ENCODE peak calls at places on chromosomes 1 and 21, in six cellular contexts. One of them, this sample, is unnamed.
A peak's percentile ranks its signal among the peaks of the same experiment; 100 is the strongest.

GRCh38 chr1:224433041-224433670 is 1.4 kb downstream of the WDR26 start:
- DNase-seq in osteocyte: no peak
- DNase-seq in GM12878: no peak
- DNase-seq in activated B cell treated with CpG ODN at 0.5 μM for 24 hours: no peak
- DNase-seq in fibroblast of the aortic adventitia: peak; percentile 24
- DNase-seq in Peyer's patch: peak; percentile 55
- DNase-seq in this sample: no peak

GRCh38 chr1:77847621-77848080 is 40.8 kb upstream of the NEXN start:
- DNase-seq in Peyer's patch: no peak
- DNase-seq in osteocyte: no peak
- DNase-seq in GM12878: peak; percentile 2
- DNase-seq in activated B cell treated with CpG ODN at 0.5 μM for 24 hours: no peak
- DNase-seq in fibroblast of the aortic adventitia: no peak
- DNase-seq in this sample: no peak

GRCh38 chr1:93597697-93598096 is 83.9 kb downstream of the BCAR3 start:
- DNase-seq in osteocyte: no peak
- DNase-seq in GM12878: no peak
- DNase-seq in fibroblast of the aortic adventitia: no peak
- DNase-seq in Peyer's patch: no peak
- DNase-seq in activated B cell treated with CpG ODN at 0.5 μM for 24 hours: no peak
- DNase-seq in this sample: no peak

GRCh38 chr1:70324683-70325082 is 29.8 kb downstream of the ANKRD13C start:
- DNase-seq in GM12878: no peak
- DNase-seq in osteocyte: no peak
- DNase-seq in activated B cell treated with CpG ODN at 0.5 μM for 24 hours: no peak
- DNase-seq in fibroblast of the aortic adventitia: no peak
- DNase-seq in Peyer's patch: no peak
- DNase-seq in this sample: no peak

GRCh38 chr1:5974631-5975030 is 17.6 kb downstream of the NPHP4 start:
- DNase-seq in fibroblast of the aortic adventitia: no peak
- DNase-seq in Peyer's patch: peak; percentile 20
- DNase-seq in osteocyte: no peak
- DNase-seq in activated B cell treated with CpG ODN at 0.5 μM for 24 hours: no peak
- DNase-seq in GM12878: no peak
- DNase-seq in this sample: no peak

GRCh38 chr21:31733521-31734149 is 1.7 kb upstream of the SCAF4 start:
- DNase-seq in osteocyte: no peak
- DNase-seq in fibroblast of the aortic adventitia: no peak
- DNase-seq in GM12878: no peak
- DNase-seq in activated B cell treated with CpG ODN at 0.5 μM for 24 hours: no peak
- DNase-seq in Peyer's patch: no peak
- DNase-seq in this sample: no peak

GRCh38 chr1:206050655-206051235 is 2.2 kb upstream of the RHEX start:
- DNase-seq in osteocyte: no peak
- DNase-seq in Peyer's patch: no peak
- DNase-seq in GM12878: peak; percentile 100
- DNase-seq in fibroblast of the aortic adventitia: no peak
- DNase-seq in activated B cell treated with CpG ODN at 0.5 μM for 24 hours: peak; percentile 71
- DNase-seq in this sample: peak; percentile 49

GRCh38 chr1:111535256-111536191 is 32.1 kb upstream of the ADORA3 start:
- DNase-seq in osteocyte: no peak
- DNase-seq in GM12878: no peak
- DNase-seq in Peyer's patch: no peak
- DNase-seq in activated B cell treated with CpG ODN at 0.5 μM for 24 hours: no peak
- DNase-seq in fibroblast of the aortic adventitia: peak; percentile 33
- DNase-seq in this sample: no peak

GRCh38 chr1:33339413-33339812 is 18.5 kb upstream of the A3GALT2 start:
- DNase-seq in fibroblast of the aortic adventitia: no peak
- DNase-seq in activated B cell treated with CpG ODN at 0.5 μM for 24 hours: no peak
- DNase-seq in osteocyte: no peak
- DNase-seq in Peyer's patch: no peak
- DNase-seq in GM12878: no peak
- DNase-seq in this sample: no peak

GRCh38 chr1:203202431-203203245 is 16.1 kb upstream of the CHI3L1 start:
- DNase-seq in GM12878: no peak
- DNase-seq in fibroblast of the aortic adventitia: peak; percentile 97
- DNase-seq in osteocyte: no peak
- DNase-seq in Peyer's patch: no peak
- DNase-seq in activated B cell treated with CpG ODN at 0.5 μM for 24 hours: no peak
- DNase-seq in this sample: no peak

GRCh38 chr1:196105901-196106300 is 502.3 kb downstream of the KCNT2 start:
- DNase-seq in fibroblast of the aortic adventitia: peak; percentile 4
- DNase-seq in osteocyte: no peak
- DNase-seq in activated B cell treated with CpG ODN at 0.5 μM for 24 hours: no peak
- DNase-seq in GM12878: no peak
- DNase-seq in Peyer's patch: no peak
- DNase-seq in this sample: no peak

DNA sequence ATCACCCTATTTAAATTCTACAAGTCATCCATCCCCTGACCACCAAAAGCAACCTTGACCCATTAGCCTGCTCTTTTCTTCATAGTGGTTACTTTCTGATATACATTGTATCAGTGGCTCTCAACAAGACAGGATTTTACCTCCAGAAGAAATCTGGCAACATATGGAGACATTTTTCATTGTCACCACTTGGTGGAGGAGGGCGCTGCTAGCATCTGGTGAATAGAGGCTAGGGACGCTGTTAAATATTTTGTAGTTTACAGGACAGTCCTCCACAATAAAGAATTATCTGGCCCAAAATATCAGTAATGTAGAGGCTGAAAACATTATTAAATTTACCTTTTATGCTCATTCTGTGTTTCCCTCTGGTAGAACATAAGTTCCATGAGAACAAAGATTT is 6.1 kb downstream of the HSPA13 start:
- DNase-seq in Peyer's patch: no peak
- DNase-seq in GM12878: no peak
- DNase-seq in osteocyte: no peak
- DNase-seq in fibroblast of the aortic adventitia: no peak
- DNase-seq in activated B cell treated with CpG ODN at 0.5 μM for 24 hours: no peak
- DNase-seq in this sample: no peak
- TF ChIP-seq CTCF in Peyer's patch: no peak
- TF ChIP-seq CTCF in GM12878: no peak
- TF ChIP-seq CTCF in osteocyte: no peak
- TF ChIP-seq CTCF in fibroblast of the aortic adventitia: peak; percentile 2
- TF ChIP-seq CTCF in activated B cell treated with CpG ODN at 0.5 μM for 24 hours: no peak
- TF ChIP-seq CTCF in this sample: no peak

GRCh38 chr1:28323720-28324119 is 5.1 kb upstream of the MED18 start:
- DNase-seq in activated B cell treated with CpG ODN at 0.5 μM for 24 hours: no peak
- DNase-seq in GM12878: no peak
- DNase-seq in fibroblast of the aortic adventitia: no peak
- DNase-seq in Peyer's patch: no peak
- DNase-seq in osteocyte: no peak
- DNase-seq in this sample: no peak

GRCh38 chr1:28328228-28328648 is 602 bp upstream of the MED18 start:
- DNase-seq in GM12878: no peak
- DNase-seq in Peyer's patch: no peak
- DNase-seq in fibroblast of the aortic adventitia: no peak
- DNase-seq in osteocyte: no peak
- DNase-seq in activated B cell treated with CpG ODN at 0.5 μM for 24 hours: no peak
- DNase-seq in this sample: no peak

GRCh38 chr1:28326505-28326904 is 2.3 kb upstream of the MED18 start:
- DNase-seq in Peyer's patch: no peak
- DNase-seq in osteocyte: no peak
- DNase-seq in GM12878: no peak
- DNase-seq in activated B cell treated with CpG ODN at 0.5 μM for 24 hours: no peak
- DNase-seq in fibroblast of the aortic adventitia: no peak
- DNase-seq in this sample: no peak

GRCh38 chr1:28326980-28327379 is 1.9 kb upstream of the MED18 start:
- DNase-seq in fibroblast of the aortic adventitia: no peak
- DNase-seq in GM12878: no peak
- DNase-seq in activated B cell treated with CpG ODN at 0.5 μM for 24 hours: no peak
- DNase-seq in Peyer's patch: no peak
- DNase-seq in osteocyte: no peak
- DNase-seq in this sample: no peak

DNA sequence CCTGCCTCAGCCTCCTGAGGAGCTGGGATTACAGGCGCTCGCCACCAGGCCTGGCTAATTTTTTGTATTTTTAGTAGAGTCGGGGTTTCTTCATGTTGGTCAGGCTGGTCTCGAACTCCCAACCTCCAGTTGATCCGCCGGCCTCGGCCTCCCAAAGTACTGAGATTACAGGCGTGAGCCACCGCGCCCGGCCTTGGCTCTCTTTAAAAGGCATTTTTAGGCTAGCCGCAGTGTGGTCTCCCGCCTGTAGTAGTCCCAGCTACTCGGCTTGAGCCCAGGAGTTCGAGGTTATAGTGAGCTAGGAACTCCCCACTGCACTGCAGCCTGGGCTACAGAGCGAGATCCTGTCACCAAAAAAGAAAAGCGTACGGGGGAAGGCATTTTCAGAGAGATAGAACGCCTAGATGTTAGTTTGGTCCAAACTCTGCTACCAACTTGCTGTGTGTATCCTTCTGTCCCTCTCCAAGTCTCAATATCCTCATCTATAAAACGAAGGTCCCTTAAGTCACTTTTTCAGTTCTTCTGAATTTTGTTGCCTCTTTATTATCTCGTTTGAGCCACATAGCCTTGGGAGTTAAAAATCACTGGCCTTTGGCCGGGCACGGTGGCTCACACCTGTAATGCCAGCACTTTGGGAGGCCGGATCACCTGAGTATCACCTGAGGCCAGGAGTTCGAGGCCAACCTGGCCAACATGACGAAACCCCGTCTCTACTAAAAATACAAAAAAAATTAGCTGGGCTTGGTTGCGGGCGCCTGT is 734 bp downstream of the MED18 start:
- DNase-seq in GM12878: no peak
- DNase-seq in osteocyte: no peak
- DNase-seq in activated B cell treated with CpG ODN at 0.5 μM for 24 hours: peak; percentile 50
- DNase-seq in fibroblast of the aortic adventitia: peak; percentile 30
- DNase-seq in Peyer's patch: peak; percentile 58
- DNase-seq in this sample: no peak
- TF ChIP-seq CTCF in GM12878: no peak
- TF ChIP-seq CTCF in osteocyte: no peak
- TF ChIP-seq CTCF in activated B cell treated with CpG ODN at 0.5 μM for 24 hours: no peak
- TF ChIP-seq CTCF in fibroblast of the aortic adventitia: peak; percentile 14
- TF ChIP-seq CTCF in Peyer's patch: peak; percentile 30
- TF ChIP-seq CTCF in this sample: no peak

GRCh38 chr1:9006956-9007615 is 19.1 kb downstream of the SLC2A7 start:
- DNase-seq in Peyer's patch: no peak
- DNase-seq in osteocyte: no peak
- DNase-seq in activated B cell treated with CpG ODN at 0.5 μM for 24 hours: no peak
- DNase-seq in fibroblast of the aortic adventitia: no peak
- DNase-seq in GM12878: no peak
- DNase-seq in this sample: no peak
- TF ChIP-seq CTCF in Peyer's patch: no peak
- TF ChIP-seq CTCF in osteocyte: no peak
- TF ChIP-seq CTCF in activated B cell treated with CpG ODN at 0.5 μM for 24 hours: no peak
- TF ChIP-seq CTCF in fibroblast of the aortic adventitia: no peak
- TF ChIP-seq CTCF in GM12878: no peak
- TF ChIP-seq CTCF in this sample: no peak

DNA sequence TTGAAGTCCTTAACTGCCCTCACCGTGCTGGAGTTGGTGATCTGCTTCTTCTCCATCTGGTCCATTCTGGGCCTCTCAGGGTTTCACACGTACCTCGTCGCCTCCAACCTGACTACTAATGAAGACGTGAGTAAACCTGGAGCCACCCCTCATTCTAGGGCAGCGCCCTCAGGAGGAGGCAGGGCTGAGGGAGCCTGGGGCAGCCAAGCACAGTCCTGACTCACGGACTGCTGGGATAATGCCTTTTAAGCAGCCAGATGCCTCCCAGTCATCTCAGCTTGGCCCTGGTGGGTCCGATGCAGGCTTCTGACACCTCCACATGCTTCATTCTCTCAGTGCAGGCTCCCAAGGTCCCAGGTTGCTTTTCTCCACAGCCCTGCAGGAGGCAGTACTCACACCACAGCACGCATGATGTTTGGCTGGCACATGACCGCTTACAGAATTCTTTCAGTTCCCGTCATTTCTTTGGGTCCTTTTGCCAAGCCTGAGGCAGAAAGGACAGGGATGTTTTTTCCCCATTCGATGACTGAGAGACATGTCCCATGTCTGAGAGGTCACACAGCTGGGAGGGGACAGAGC is 11.8 kb upstream of the SFN start:
- DNase-seq in activated B cell treated with CpG ODN at 0.5 μM for 24 hours: no peak
- DNase-seq in fibroblast of the aortic adventitia: no peak
- DNase-seq in Peyer's patch: no peak
- DNase-seq in GM12878: no peak
- DNase-seq in osteocyte: no peak
- DNase-seq in this sample: no peak
- TF ChIP-seq CTCF in activated B cell treated with CpG ODN at 0.5 μM for 24 hours: no peak
- TF ChIP-seq CTCF in fibroblast of the aortic adventitia: no peak
- TF ChIP-seq CTCF in Peyer's patch: no peak
- TF ChIP-seq CTCF in GM12878: no peak
- TF ChIP-seq CTCF in osteocyte: no peak
- TF ChIP-seq CTCF in this sample: no peak

GRCh38 chr1:3282186-3282585 is 172.3 kb upstream of the ARHGEF16 start:
- DNase-seq in osteocyte: no peak
- DNase-seq in Peyer's patch: no peak
- DNase-seq in activated B cell treated with CpG ODN at 0.5 μM for 24 hours: no peak
- DNase-seq in GM12878: no peak
- DNase-seq in fibroblast of the aortic adventitia: no peak
- DNase-seq in this sample: no peak

GRCh38 chr1:3282656-3283430 is 171.6 kb upstream of the ARHGEF16 start:
- DNase-seq in Peyer's patch: no peak
- DNase-seq in activated B cell treated with CpG ODN at 0.5 μM for 24 hours: no peak
- DNase-seq in fibroblast of the aortic adventitia: no peak
- DNase-seq in GM12878: no peak
- DNase-seq in osteocyte: no peak
- DNase-seq in this sample: no peak

GRCh38 chr1:3283849-3284248 is 170.6 kb upstream of the ARHGEF16 start:
- DNase-seq in osteocyte: no peak
- DNase-seq in activated B cell treated with CpG ODN at 0.5 μM for 24 hours: no peak
- DNase-seq in fibroblast of the aortic adventitia: peak; percentile 17
- DNase-seq in GM12878: no peak
- DNase-seq in Peyer's patch: peak; percentile 65
- DNase-seq in this sample: peak; percentile 55

GRCh38 chr1:3285341-3285740 is 169.1 kb upstream of the ARHGEF16 start:
- DNase-seq in osteocyte: no peak
- DNase-seq in activated B cell treated with CpG ODN at 0.5 μM for 24 hours: no peak
- DNase-seq in Peyer's patch: no peak
- DNase-seq in GM12878: no peak
- DNase-seq in fibroblast of the aortic adventitia: no peak
- DNase-seq in this sample: no peak

GRCh38 chr1:3284691-3285090 is 169.8 kb upstream of the ARHGEF16 start:
- DNase-seq in Peyer's patch: no peak
- DNase-seq in fibroblast of the aortic adventitia: no peak
- DNase-seq in activated B cell treated with CpG ODN at 0.5 μM for 24 hours: no peak
- DNase-seq in GM12878: no peak
- DNase-seq in osteocyte: no peak
- DNase-seq in this sample: no peak
- TF ChIP-seq CTCF in Peyer's patch: no peak
- TF ChIP-seq CTCF in fibroblast of the aortic adventitia: no peak
- TF ChIP-seq CTCF in activated B cell treated with CpG ODN at 0.5 μM for 24 hours: no peak
- TF ChIP-seq CTCF in GM12878: no peak
- TF ChIP-seq CTCF in osteocyte: no peak
- TF ChIP-seq CTCF in this sample: no peak

DNA sequence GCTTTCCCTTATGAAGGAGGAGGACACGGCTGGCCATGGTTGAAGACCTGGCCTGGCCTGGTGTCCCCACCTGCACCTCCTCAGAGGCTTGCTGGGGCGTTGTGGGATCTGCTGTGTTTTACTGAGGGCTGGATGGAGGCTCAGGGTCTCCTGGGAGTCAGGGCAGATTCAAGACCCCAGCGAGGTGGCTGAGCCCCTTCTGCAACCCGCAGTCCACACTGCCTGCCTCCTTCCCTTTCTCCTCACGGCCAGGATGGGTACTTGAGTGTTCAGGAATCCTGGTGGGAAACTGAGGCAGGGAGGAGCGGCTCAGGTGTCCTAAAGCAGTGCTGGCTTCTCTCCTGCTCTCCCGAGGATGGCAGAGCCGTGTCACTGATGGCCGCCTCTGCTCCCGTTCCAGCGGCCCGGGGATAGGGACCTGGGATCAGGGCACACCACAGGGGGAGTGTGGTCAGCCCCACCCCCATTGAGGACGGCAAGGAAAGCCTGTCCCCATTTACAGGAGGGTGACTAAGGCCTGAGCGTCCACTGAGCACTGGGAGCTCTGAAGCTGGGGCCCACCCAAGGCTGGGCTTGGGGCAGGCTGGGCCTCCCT is 47.5 kb downstream of the TRPM2 start:
- DNase-seq in activated B cell treated with CpG ODN at 0.5 μM for 24 hours: no peak
- DNase-seq in osteocyte: peak; percentile 53
- DNase-seq in Peyer's patch: no peak
- DNase-seq in GM12878: no peak
- DNase-seq in fibroblast of the aortic adventitia: no peak
- DNase-seq in this sample: no peak
- TF ChIP-seq CTCF in activated B cell treated with CpG ODN at 0.5 μM for 24 hours: no peak
- TF ChIP-seq CTCF in osteocyte: no peak
- TF ChIP-seq CTCF in Peyer's patch: no peak
- TF ChIP-seq CTCF in GM12878: no peak
- TF ChIP-seq CTCF in fibroblast of the aortic adventitia: no peak
- TF ChIP-seq CTCF in this sample: no peak

This sample was measured in GM13976.